ENCODE peak calls at places on chromosomes 16 and 17, in nine cellular contexts. T, D, B, L, P, Z, K, N and H are unnamed samples.

GRCh38 chr16:66528294-66528693 is 21.6 kb downstream of the TK2 start:
- DNase-seq in L (no peak), D (no peak), B (no peak), N (no peak), K (no peak), T (no peak), P (no peak), Z (no peak), H (no peak)

GRCh38 chr16:27475561-27475960 is 73.6 kb downstream of the IL21R start:
- DNase-seq in P (peak), L (no peak), T (no peak), B (peak), D (no peak), K (no peak), N (no peak), Z (no peak), H (no peak)

GRCh38 chr16:886084-886543 is 84.7 kb downstream of the LMF1 start:
- DNase-seq in K (no peak), Z (no peak), P (no peak), L (no peak), N (no peak), D (no peak), B (no peak), T (no peak), H (no peak)

GRCh38 chr17:36824678-36825091 is 112.6 kb upstream of the LHX1 start:
- DNase-seq in Z (no peak), T (no peak), D (no peak), N (peak), P (no peak), L (no peak), K (no peak), B (no peak), H (no peak)

GRCh38 chr17:36791961-36792475 is 145.3 kb upstream of the LHX1 start:
- DNase-seq in B (no peak), Z (no peak), D (no peak), P (no peak), N (no peak), K (no peak), L (no peak), T (no peak), H (no peak)

GRCh38 chr17:8955021-8955420 is 10.5 kb downstream of the PIK3R5 start:
- DNase-seq in K (no peak), B (no peak), L (no peak), Z (no peak), T (no peak), N (no peak), D (no peak), P (no peak), H (no peak)

GRCh38 chr16:85645021-85645589 is 32.0 kb downstream of the GSE1 start:
- DNase-seq in P (no peak), Z (no peak), K (peak), D (no peak), L (no peak), T (no peak), N (peak), B (peak), H (no peak)

GRCh38 chr17:82449136-82449882 is 1.2 kb downstream of the CYBC1 start:
- DNase-seq in P (no peak), T (no peak), K (no peak), B (no peak), N (no peak), Z (peak), L (peak), D (peak), H (peak)

GRCh38 chr17:74430706-74431567 is 951 bp upstream of the GPRC5C start:
- DNase-seq in T (peak), N (peak), Z (peak), D (peak), K (peak), P (peak), B (peak), L (no peak), H (no peak)

GRCh38 chr17:7592422-7593021 is 2.6 kb upstream of the SOX15 start:
- DNase-seq in Z (no peak), K (no peak), D (no peak), N (no peak), P (no peak), L (no peak), T (no peak), B (no peak), H (no peak)

GRCh38 chr16:71359431-71359830 is 908 bp downstream of the CALB2 start:
- DNase-seq in N (no peak), B (no peak), Z (no peak), P (no peak), L (no peak), D (no peak), K (no peak), T (no peak), H (no peak)

GRCh38 chr16:63100082-63100481 is 1063.8 kb upstream of the CDH8 start:
- DNase-seq in T (no peak), N (no peak), Z (no peak), L (no peak), K (no peak), D (no peak), B (no peak), P (no peak), H (no peak)

GRCh38 chr17:64315032-64315490 is 52.0 kb upstream of the TEX2 start:
- DNase-seq in T (peak), L (no peak), B (no peak), P (no peak), N (peak), D (no peak), Z (peak), K (no peak), H (no peak)

GRCh38 chr17:58088624-58089023 is 5.4 kb downstream of the DYNLL2 start:
- DNase-seq in T (no peak), K (no peak), B (no peak), P (no peak), D (no peak), N (no peak), L (no peak), Z (no peak), H (no peak)

GRCh38 chr16:27427538-27427937 is 25.6 kb downstream of the IL21R start:
- DNase-seq in L (no peak), K (no peak), P (no peak), N (no peak), Z (no peak), B (no peak), D (peak), T (no peak), H (no peak)

GRCh38 chr16:681746-682427 is 1.7 kb downstream of the STUB1 start:
- DNase-seq in N (peak), D (no peak), P (no peak), L (no peak), K (peak), Z (peak), B (no peak), T (no peak), H (no peak)

GRCh38 chr17:75877752-75878173 is 618 bp downstream of the TRIM47 start:
- DNase-seq in L (peak), T (no peak), P (no peak), D (peak), B (peak), Z (peak), N (peak), K (peak), H (peak)

GRCh38 chr16:76837872-76838271 is 353.1 kb upstream of the MON1B start:
- DNase-seq in B (peak), T (no peak), D (no peak), L (no peak), K (peak), P (no peak), N (peak), Z (no peak), H (no peak)

GRCh38 chr16:19753815-19754643 is 36.0 kb downstream of the IQCK start:
- DNase-seq in N (no peak), Z (no peak), P (no peak), K (peak), D (no peak), L (no peak), B (no peak), T (no peak), H (no peak)

GRCh38 chr16:11424118-11424460 is 78.8 kb downstream of the RMI2 start:
- DNase-seq in K (no peak), T (no peak), D (no peak), B (no peak), L (no peak), Z (no peak), N (no peak), P (no peak), H (no peak)

GRCh38 chr17:47946929-47947397 is 5.6 kb downstream of the PNPO start:
- DNase-seq in D (peak), B (peak), T (peak), L (peak), N (peak), K (peak), Z (no peak), P (peak), H (peak)
- TF ChIP-seq CTCF in D (peak), B (peak), T (peak), L (peak), N (peak), K (peak), Z (peak), P (peak), H (peak)

GRCh38 chr16:26078971-26079370 is 387.2 kb downstream of the HS3ST4 start:
- DNase-seq in T (no peak), B (no peak), Z (no peak), N (no peak), L (no peak), D (no peak), K (no peak), P (no peak), H (no peak)
- TF ChIP-seq CTCF in T (no peak), B (no peak), Z (no peak), N (no peak), L (no peak), D (no peak), K (no peak), P (no peak), H (no peak)

DNA sequence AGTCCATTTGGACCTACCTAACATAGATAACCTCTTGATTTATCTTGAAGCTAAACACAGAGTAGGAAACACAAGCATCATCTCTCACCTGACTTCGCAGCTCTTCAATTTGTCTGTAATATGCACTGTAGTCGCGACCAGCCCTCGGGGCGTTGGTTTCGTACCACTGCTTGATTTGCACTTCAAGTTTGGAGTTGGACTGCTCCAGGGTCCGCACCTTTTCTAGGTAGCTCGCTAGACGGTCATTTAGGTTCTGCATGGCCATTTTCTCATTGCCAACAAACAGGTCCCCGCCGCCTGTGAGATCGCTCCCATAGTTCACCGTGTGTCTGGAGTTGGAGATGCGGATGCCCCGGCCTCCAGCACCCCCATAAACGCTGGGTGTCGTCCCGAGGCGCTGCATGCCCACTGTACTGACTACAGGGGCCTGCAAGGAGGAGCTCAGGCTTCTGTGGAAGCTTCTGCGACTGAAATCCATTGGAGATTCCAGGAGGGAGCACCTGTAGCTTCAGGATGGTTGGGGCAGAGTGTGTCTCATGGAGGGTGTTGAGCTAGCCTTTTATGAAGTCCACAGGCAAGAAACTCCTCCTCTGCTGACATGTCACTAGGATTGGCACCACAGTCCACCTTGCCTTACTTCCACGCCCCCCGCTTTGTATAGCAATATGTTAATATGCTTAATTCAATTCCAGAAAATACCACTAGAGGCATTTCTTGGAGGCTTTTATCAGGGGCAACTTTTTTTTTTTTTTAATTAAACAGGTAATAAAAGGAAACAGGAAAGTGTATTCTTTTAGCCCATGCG is at the start of gene KRT20:
- DNase-seq in Z (no peak), K (no peak), N (no peak), D (no peak), B (no peak), T (no peak), P (no peak), L (no peak), H (no peak)
- TF ChIP-seq CTCF in Z (no peak), K (peak), N (no peak), D (no peak), B (peak), T (no peak), P (no peak), L (no peak), H (no peak)

DNA sequence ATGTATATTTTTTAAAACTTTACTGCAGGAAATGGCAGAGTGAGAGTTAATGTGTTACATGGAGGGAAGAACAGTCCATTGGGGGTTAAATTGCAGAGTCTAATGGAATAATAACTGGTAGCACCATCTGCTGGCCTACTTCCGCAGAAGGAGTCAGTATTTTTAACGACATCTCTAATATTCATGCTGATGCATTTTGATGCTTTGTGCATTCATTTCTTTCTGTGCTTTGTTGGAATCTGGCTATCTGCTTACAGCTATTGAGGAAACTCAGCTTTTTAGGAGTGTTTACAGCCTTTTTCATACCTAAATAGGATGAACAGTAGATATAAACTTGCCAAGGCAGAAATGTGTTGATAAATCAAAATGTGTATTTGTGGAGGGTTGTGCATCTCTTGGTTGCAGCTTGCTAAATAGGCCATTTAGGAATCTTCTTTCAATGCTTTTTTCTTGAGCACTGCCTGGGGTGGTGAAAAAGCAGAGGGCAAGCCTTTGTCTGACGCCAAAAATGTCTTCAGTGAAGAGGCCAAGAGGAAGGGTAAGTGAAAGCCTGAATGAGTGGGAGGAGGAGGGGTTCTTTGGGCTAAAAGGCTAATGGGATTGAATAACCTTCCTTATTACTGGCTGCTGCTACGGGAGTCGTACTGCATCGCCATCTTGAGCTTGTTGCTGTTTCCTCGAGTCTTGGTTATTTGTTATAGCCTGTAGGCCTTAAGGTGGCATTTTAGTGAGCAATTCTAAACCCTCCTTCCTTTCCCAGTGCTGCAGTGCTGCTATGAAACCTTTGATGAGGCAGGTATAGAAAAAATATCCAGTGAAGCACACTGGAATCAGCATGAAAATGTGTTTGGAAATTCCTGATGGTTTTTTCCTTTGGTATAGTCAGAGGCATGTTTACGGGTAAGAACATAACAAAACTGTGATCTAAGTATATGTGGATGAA is 153.3 kb downstream of the CHD9 start:
- DNase-seq in L (no peak), N (peak), Z (peak), B (peak), K (peak), P (peak), D (peak), T (no peak), H (peak)
- TF ChIP-seq CTCF in L (no peak), N (peak), Z (peak), B (peak), K (no peak), P (peak), D (peak), T (peak), H (peak)

DNA sequence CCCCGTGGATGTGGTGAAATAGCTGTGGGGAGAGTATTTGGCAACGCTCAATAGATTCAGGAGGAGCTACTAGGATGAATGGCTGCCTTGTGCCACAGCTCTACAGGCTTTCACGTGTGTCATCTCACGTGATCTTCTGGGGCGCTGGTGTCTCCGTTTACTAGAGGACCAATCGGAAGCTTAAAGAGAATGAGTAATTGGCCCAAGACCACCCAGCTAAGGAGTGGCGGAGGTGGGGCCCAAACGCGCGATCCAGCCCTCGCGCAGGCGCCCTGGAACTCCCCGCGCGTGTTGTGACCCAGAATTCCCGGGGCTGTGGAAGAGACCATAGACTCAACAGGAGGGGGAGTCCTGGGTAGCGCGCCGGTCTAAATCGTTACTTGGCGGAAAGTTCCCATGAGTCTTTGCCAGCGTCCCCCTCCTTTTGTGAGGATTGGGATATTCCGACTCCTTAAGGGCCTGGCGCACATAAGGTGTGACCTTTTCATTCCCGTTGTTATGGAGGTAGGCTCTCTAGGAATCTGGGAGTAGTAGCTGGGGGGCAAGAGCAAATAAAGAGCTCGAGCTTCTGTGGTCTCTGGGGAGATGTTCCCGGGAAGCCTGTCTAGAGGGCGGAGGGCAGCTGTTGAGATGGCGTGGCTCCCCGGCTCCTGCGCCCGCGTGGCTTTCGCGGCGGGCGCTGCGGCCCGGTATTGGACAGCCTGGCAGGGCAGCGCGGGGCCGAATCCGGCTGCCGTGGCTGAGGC is 23.4 kb downstream of the TRPV2 start:
- DNase-seq in T (peak), D (peak), B (peak), P (peak), K (peak), Z (peak), N (peak), L (peak), H (peak)
- TF ChIP-seq CTCF in T (peak), D (no peak), B (no peak), P (no peak), K (no peak), Z (peak), N (no peak), L (no peak), H (no peak)

GRCh38 chr16:25135239-25135878 is 23.8 kb downstream of the LCMT1 start:
- DNase-seq in Z (no peak), L (no peak), N (peak), B (peak), K (no peak), D (no peak), P (no peak), T (no peak), H (no peak)
- TF ChIP-seq CTCF in Z (no peak), L (no peak), N (peak), B (peak), K (no peak), D (no peak), P (peak), T (no peak), H (no peak)

DNA sequence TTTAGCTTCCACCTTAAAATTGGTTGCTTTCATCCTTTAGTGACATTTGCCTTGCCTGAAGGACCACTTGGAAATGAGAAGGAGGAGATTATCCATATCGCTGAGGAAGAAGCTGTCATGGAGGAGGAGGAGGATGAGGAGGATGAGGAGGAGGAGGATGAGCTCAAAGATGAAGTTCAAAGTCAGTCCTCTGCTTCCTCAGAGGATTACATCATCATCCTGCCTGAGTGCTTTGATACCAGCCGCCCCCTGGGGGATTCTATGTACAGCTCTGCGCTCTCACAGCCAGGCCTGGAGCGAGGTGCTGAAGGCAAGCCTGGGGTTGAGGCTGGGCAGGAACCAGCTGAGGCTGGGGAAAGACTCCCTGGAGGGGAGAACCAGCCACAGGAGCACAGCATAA is 11.5 kb upstream of the TMEM106A start:
- DNase-seq in Z (no peak), B (no peak), T (no peak), K (no peak), N (no peak), L (no peak), P (no peak), D (no peak), H (no peak)
- TF ChIP-seq CTCF in Z (no peak), B (no peak), T (no peak), K (no peak), N (no peak), L (no peak), P (no peak), D (no peak), H (no peak)

GRCh38 chr16:30416624-30417298 is 9.4 kb downstream of the ZNF771 start:
- DNase-seq in P (no peak), L (no peak), T (no peak), D (no peak), N (no peak), K (no peak), Z (no peak), B (no peak), H (no peak)

GRCh38 chr16:30416047-30416603 is 8.7 kb downstream of the ZNF771 start:
- DNase-seq in T (no peak), P (no peak), D (no peak), L (no peak), K (no peak), Z (no peak), N (no peak), B (no peak), H (no peak)

GRCh38 chr16:30418350-30419181 is 11.2 kb downstream of the ZNF771 start:
- DNase-seq in T (no peak), Z (no peak), N (no peak), P (no peak), B (no peak), D (no peak), L (no peak), K (no peak), H (no peak)

GRCh38 chr16:30421010-30421409 is 8.8 kb downstream of the DCTPP1 start:
- DNase-seq in B (no peak), P (no peak), L (no peak), N (no peak), K (no peak), T (no peak), Z (no peak), D (no peak), H (no peak)

DNA sequence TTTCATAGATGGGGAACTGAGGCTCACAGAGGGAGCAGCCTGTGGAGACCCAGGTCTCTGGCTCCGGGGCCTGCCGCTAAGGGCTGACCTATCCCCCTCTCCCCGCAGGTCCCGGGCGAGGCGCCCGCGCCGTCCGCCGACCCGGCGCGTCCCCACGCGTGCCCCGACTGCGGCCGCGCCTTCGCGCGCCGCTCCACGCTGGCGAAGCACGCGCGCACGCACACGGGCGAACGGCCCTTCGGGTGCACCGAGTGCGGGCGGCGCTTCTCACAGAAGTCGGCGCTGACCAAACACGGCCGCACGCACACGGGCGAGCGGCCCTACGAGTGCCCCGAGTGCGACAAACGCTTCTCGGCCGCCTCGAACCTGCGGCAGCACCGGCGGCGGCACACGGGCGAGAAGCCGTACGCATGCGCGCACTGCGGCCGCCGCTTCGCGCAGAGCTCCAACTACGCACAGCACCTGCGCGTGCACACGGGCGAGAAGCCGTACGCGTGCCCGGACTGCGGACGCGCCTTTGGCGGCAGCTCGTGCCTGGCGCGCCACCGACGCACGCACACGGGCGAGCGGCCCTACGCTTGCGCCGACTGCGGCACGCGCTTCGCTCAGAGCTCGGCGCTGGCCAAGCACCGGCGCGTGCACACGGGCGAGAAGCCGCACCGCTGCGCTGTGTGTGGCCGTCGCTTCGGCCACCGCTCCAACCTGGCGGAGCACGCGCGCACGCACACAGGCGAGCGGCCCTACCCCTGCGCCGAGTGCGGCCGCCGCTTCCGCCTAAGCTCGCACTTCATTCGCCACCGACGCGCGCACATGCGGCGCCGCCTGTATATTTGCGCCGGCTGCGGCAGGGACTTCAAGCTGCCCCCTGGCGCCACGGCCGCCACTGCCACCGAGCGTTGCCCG is 10.3 kb downstream of the ZNF771 start:
- DNase-seq in P (peak), Z (peak), B (peak), N (peak), T (peak), K (peak), L (peak), D (peak), H (peak)
- TF ChIP-seq CTCF in P (peak), Z (no peak), B (peak), N (no peak), T (peak), K (peak), L (no peak), D (no peak), H (no peak)